ENCODE peak calls at places on chromosomes 16 and 17, in ten cellular contexts. C, Q, H, R, U, J, B, Y, M and D are unnamed samples.

GRCh38 chr16:20940864-20941634 is 40.5 kb downstream of the LYRM1 start:
- DNase-seq in H (no peak), Y (no peak), M (no peak), C (no peak), Q (no peak), R (no peak), U (no peak), J (no peak), B (no peak), D (no peak)

GRCh38 chr16:1450218-1450617 is 5.9 kb upstream of the CCDC154 start:
- DNase-seq in M (no peak), Y (no peak), R (no peak), Q (no peak), B (no peak), H (no peak), U (no peak), J (no peak), C (no peak), D (no peak)

GRCh38 chr16:88316151-88316550 is 66.6 kb upstream of the ZNF469 start:
- DNase-seq in R (no peak), M (no peak), B (no peak), C (no peak), J (no peak), Y (no peak), H (no peak), U (no peak), Q (no peak), D (no peak)

GRCh38 chr16:67277294-67277998 is 1.9 kb upstream of the PLEKHG4 start:
- DNase-seq in U (peak), R (peak), C (peak), J (no peak), M (peak), Y (peak), Q (peak), H (no peak), B (no peak), D (no peak)

GRCh38 chr17:64732336-64733006 is 70.4 kb upstream of the SMURF2 start:
- DNase-seq in B (no peak), U (peak), Y (no peak), J (no peak), Q (peak), C (no peak), M (peak), H (no peak), R (peak), D (peak)

GRCh38 chr17:18043491-18043890 is 4.3 kb downstream of the GID4 start:
- DNase-seq in H (no peak), Y (no peak), Q (peak), C (no peak), J (no peak), M (peak), U (no peak), R (no peak), B (no peak), D (no peak)

GRCh38 chr17:75830168-75831031 is 13.8 kb downstream of the UNC13D start:
- DNase-seq in H (no peak), M (no peak), Q (peak), J (peak), R (no peak), Y (no peak), C (no peak), U (no peak), B (peak), D (no peak)

GRCh38 chr16:74252329-74252728 is 44.3 kb upstream of the PSMD7 start:
- DNase-seq in M (no peak), B (no peak), Q (no peak), H (no peak), U (no peak), Y (no peak), J (no peak), C (no peak), R (no peak), D (no peak)

GRCh38 chr17:50584749-50585148 is 24.2 kb downstream of the CACNA1G start:
- DNase-seq in M (no peak), U (no peak), C (no peak), Y (no peak), H (no peak), R (no peak), Q (no peak), J (no peak), B (no peak), D (no peak)

GRCh38 chr16:48836641-48837040 is 226.7 kb upstream of the N4BP1 start:
- DNase-seq in J (no peak), R (no peak), C (no peak), U (no peak), Y (no peak), H (no peak), Q (no peak), M (no peak), B (no peak), D (no peak)

GRCh38 chr17:72571813-72572396 is 451.1 kb downstream of the SOX9 start:
- DNase-seq in U (no peak), C (no peak), Q (no peak), Y (no peak), H (no peak), R (no peak), B (no peak), J (no peak), M (no peak), D (no peak)

GRCh38 chr16:53756329-53756996 is 52.5 kb downstream of the FTO start:
- DNase-seq in B (no peak), C (peak), J (no peak), Y (no peak), M (no peak), R (no peak), H (no peak), Q (no peak), U (no peak), D (no peak)

GRCh38 chr17:77076046-77076882 is 64.5 kb upstream of the SEC14L1 start:
- DNase-seq in Y (no peak), M (no peak), B (no peak), U (peak), Q (no peak), R (no peak), H (peak), J (no peak), C (no peak), D (no peak)

GRCh38 chr17:82876602-82877391 is 37.0 kb upstream of the ZNF750 start:
- DNase-seq in R (no peak), M (peak), U (peak), H (no peak), Q (peak), C (no peak), J (no peak), Y (peak), B (no peak), D (no peak)

GRCh38 chr16:83137326-83137770 is 510.6 kb downstream of the CDH13 start:
- DNase-seq in J (peak), Q (peak), M (peak), Y (peak), B (no peak), R (peak), U (peak), H (no peak), C (peak), D (no peak)

GRCh38 chr17:17779015-17779611 is 57.7 kb downstream of the SREBF1 start:
- DNase-seq in R (no peak), M (no peak), J (no peak), B (no peak), H (no peak), U (no peak), C (no peak), Y (no peak), Q (no peak), D (no peak)

GRCh38 chr17:19410875-19411291 is at the start of gene RNF112:
- DNase-seq in Y (no peak), M (peak), R (no peak), B (no peak), J (no peak), C (no peak), U (peak), Q (peak), H (no peak), D (no peak)

GRCh38 chr16:23333034-23333579 is 31.0 kb downstream of the SCNN1B start:
- DNase-seq in H (no peak), Q (no peak), R (no peak), J (no peak), Y (no peak), M (no peak), U (no peak), B (no peak), C (no peak), D (no peak)

GRCh38 chr16:11681526-11681925 is 13.3 kb downstream of the SNN start:
- DNase-seq in J (no peak), R (no peak), U (no peak), M (no peak), H (no peak), Y (no peak), B (no peak), Q (no peak), C (no peak), D (no peak)

GRCh38 chr17:63699638-63700527 is at the start of gene LIMD2:
- DNase-seq in B (peak), C (peak), R (no peak), M (peak), Y (no peak), Q (peak), J (peak), H (peak), U (peak), D (no peak)